ENCODE peak calls at places on chromosomes 5 and 9, in four cellular contexts. F is WTC11, M is GM13977, V is astrocyte. T is an unnamed sample.

GRCh38 chr5:2754621-2755370 is 3.3 kb upstream of the IRX2 start:
- DNase-seq in F (peak), M (no peak), V (no peak), T (no peak)

GRCh38 chr9:109228093-109228642 is 61.1 kb upstream of the FRRS1L start:
- DNase-seq in F (no peak), M (no peak), V (peak), T (no peak)

GRCh38 chr5:124561451-124561850 is 185.0 kb downstream of the ZNF608 start:
- DNase-seq in F (no peak), M (no peak), V (no peak), T (no peak)

GRCh38 chr5:34976347-34976746 is 47.0 kb downstream of the DNAJC21 start:
- DNase-seq in F (no peak), M (no peak), V (no peak), T (no peak)

GRCh38 chr5:157215826-157216167 is 35.2 kb downstream of the ITK start:
- DNase-seq in F (no peak), M (no peak), V (no peak), T (no peak)

GRCh38 chr5:170267431-170268152 is 30.0 kb downstream of the LCP2 start:
- DNase-seq in F (peak), M (peak), V (peak), T (peak)

GRCh38 chr9:129555512-129556203 is 65.2 kb downstream of the C9orf50 start:
- DNase-seq in F (no peak), M (no peak), V (no peak), T (no peak)

GRCh38 chr9:33184947-33185346 is 17.8 kb upstream of the B4GALT1 start:
- DNase-seq in F (no peak), M (no peak), V (no peak), T (no peak)

GRCh38 chr9:70400107-70400892 is 14.2 kb downstream of the KLF9 start:
- DNase-seq in F (no peak), M (no peak), V (no peak), T (no peak)

GRCh38 chr9:130138791-130139190 is 33.4 kb upstream of the NCS1 start:
- DNase-seq in F (no peak), M (no peak), V (peak), T (no peak)

GRCh38 chr5:61186634-61187033 is 24.4 kb upstream of the SMIM15 start:
- DNase-seq in F (no peak), M (no peak), V (no peak), T (no peak)

GRCh38 chr5:102049517-102049916 is 246.6 kb downstream of the SLCO4C1 start:
- DNase-seq in F (no peak), M (no peak), V (no peak), T (no peak)

GRCh38 chr5:89327621-89328020 is 444.6 kb upstream of the MEF2C start:
- DNase-seq in F (no peak), M (no peak), V (no peak), T (no peak)

GRCh38 chr5:29905626-29906353 is 1287.7 kb upstream of the CDH6 start:
- DNase-seq in F (no peak), M (no peak), V (no peak), T (no peak)

GRCh38 chr5:136629125-136629790 is 263.9 kb upstream of the TRPC7 start:
- DNase-seq in F (peak), M (no peak), V (no peak), T (no peak)

GRCh38 chr9:77752566-77752965 is 104.4 kb upstream of the GNA14 start:
- DNase-seq in F (no peak), M (no peak), V (peak), T (no peak)

GRCh38 chr5:68342693-68343092 is 127.1 kb downstream of the PIK3R1 start:
- DNase-seq in F (no peak), M (no peak), V (no peak), T (no peak)

GRCh38 chr5:149400304-149400703 is 21.2 kb upstream of the IL17B start:
- DNase-seq in F (no peak), M (no peak), V (no peak), T (no peak)

GRCh38 chr5:112908854-112909253 is 13.2 kb downstream of the REEP5 start:
- DNase-seq in F (no peak), M (no peak), V (no peak), T (no peak)

GRCh38 chr9:125521462-125522327 is 185.3 kb downstream of the MAPKAP1 start:
- DNase-seq in F (no peak), M (peak), V (peak), T (peak)

GRCh38 chr5:177336603-177337494 is 14.6 kb downstream of the LMAN2 start:
- DNase-seq in F (peak), M (no peak), V (no peak), T (no peak)

GRCh38 chr5:177334155-177334551 is 17.3 kb downstream of the LMAN2 start:
- DNase-seq in F (no peak), M (no peak), V (no peak), T (no peak)

GRCh38 chr5:177335701-177336065 is 15.8 kb downstream of the LMAN2 start:
- DNase-seq in F (no peak), M (no peak), V (no peak), T (no peak)

GRCh38 chr5:177335043-177335700 is 16.3 kb downstream of the LMAN2 start:
- DNase-seq in F (no peak), M (no peak), V (no peak), T (no peak)

GRCh38 chr5:177336112-177336511 is 15.4 kb downstream of the LMAN2 start:
- DNase-seq in F (no peak), M (no peak), V (no peak), T (no peak)
- TF ChIP-seq CTCF in F (no peak), M (peak), V (no peak), T (no peak)

GRCh38 chr5:141223112-141223783 is at the start of gene PCDHB14:
- DNase-seq in F (no peak), M (no peak), V (peak), T (no peak)
- TF ChIP-seq CTCF in F (no peak), M (peak), V (no peak), T (no peak)

GRCh38 chr9:123468541-123468940 is 112.5 kb downstream of the CRB2 start:
- DNase-seq in F (no peak), M (no peak), V (no peak), T (no peak)
- TF ChIP-seq CTCF in F (no peak), M (no peak), V (no peak), T (no peak)

DNA sequence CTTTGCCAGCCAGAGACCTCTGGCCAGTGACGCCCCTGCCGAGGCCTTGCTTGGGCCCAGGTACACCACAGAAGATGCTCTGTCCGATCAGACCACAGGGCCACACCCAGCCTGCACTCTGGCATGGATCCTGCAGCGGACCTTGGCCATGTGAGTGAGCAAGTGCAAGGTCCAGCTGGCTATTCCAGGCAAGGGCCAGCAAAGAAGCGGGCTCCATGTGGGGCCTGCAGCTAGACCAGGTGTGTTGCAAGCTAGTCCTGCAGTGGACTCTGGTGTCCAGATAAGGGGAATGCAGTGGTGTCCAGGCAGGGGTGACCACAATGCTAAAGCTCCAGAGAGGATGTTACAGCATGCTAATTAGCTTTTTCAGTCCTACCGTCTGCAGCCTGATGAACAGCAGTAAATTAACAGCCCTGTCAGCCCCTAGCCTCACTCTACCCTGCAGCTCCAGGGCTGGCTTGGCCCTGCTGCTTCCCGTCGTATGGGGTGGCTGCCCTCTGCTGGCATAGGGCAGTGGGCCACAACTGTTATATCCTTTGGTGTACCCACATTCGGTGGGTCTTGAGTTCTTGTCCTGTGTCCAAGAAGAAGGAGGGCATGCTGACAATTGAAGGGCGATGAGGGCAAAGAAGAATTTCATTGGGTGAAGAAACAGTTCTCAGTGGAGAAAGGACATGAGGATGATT is 284.5 kb upstream of the POU5F2 start:
- DNase-seq in F (peak), M (no peak), V (no peak), T (no peak)
- TF ChIP-seq CTCF in F (no peak), M (no peak), V (no peak), T (no peak)

GRCh38 chr9:68584110-68585033 is 43.7 kb upstream of the TMEM252 start:
- DNase-seq in F (peak), M (peak), V (peak), T (peak)
- TF ChIP-seq CTCF in F (peak), M (peak), V (peak), T (peak)

GRCh38 chr5:122029818-122030217 is 48.2 kb downstream of the LOX start:
- DNase-seq in F (no peak), M (no peak), V (no peak), T (no peak)

GRCh38 chr5:122035913-122036312 is 42.1 kb downstream of the LOX start:
- DNase-seq in F (no peak), M (no peak), V (no peak), T (no peak)

DNA sequence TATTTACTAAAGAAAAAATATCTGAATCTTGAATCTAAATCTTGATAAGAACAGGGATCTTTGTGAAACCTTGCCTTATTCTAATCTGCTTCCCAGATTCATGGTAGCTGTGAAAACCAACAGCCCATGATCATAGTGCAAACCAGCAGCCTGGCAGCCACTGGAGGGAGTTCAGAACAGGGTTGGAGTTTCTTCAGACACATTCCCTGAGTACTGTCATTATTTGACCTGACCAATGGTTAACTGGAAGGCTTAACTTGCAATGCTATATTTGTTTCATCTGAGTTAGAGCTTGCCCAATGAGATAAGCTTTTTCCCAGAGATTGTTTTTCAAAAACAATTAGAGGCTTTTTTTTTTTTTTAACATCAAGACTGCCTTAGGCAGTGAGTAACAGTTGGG is 47.8 kb downstream of the LOX start:
- DNase-seq in F (no peak), M (no peak), V (no peak), T (no peak)
- TF ChIP-seq CTCF in F (no peak), M (no peak), V (no peak), T (no peak)

T was measured in GM20000.